ENCODE peak calls at places on chromosomes 1 and 21, in six cellular contexts. W is K562, D is left ventricle myocardium inferior, M is OCI-LY7, T is C1 segment of cervical spinal cord, F is foreskin fibroblast. A is an unnamed sample.

GRCh38 chr1:214427871-214428277 is 123.5 kb downstream of the PTPN14 start:
- DNase-seq in W (no peak), D (no peak), M (peak; percentile 57), T (no peak), F (peak; percentile 95), A (no peak)

GRCh38 chr1:150550222-150551048 is 1.2 kb downstream of the ADAMTSL4 start:
- DNase-seq in W (peak; percentile 51), D (no peak), M (no peak), T (peak; percentile 20), F (no peak), A (no peak)

GRCh38 chr1:19606817-19607706 is 37.0 kb upstream of the NBL1 start:
- DNase-seq in W (no peak), D (no peak), M (no peak), T (no peak), F (no peak), A (no peak)

GRCh38 chr1:30522031-30523004 is 201.1 kb downstream of the MATN1 start:
- DNase-seq in W (no peak), D (peak; percentile 82), M (no peak), T (no peak), F (peak; percentile 74), A (no peak)

GRCh38 chr21:41616063-41616591 is 108.2 kb upstream of the TMPRSS2 start:
- DNase-seq in W (no peak), D (no peak), M (no peak), T (no peak), F (peak; percentile 72), A (no peak)

GRCh38 chr1:55955237-55955636 is 624.1 kb downstream of the PLPP3 start:
- DNase-seq in W (no peak), D (no peak), M (no peak), T (no peak), F (no peak), A (no peak)

GRCh38 chr1:226638001-226638601 is 89.5 kb downstream of the STUM start:
- DNase-seq in W (no peak), D (peak; percentile 19), M (no peak), T (no peak), F (no peak), A (no peak)

GRCh38 chr1:13583964-13584791 is 546 bp downstream of the PDPN start:
- DNase-seq in W (no peak), D (peak; percentile 42), M (no peak), T (peak; percentile 64), F (no peak), A (no peak)

GRCh38 chr1:17427696-17428660 is 11.5 kb downstream of the RCC2 start:
- DNase-seq in W (no peak), D (no peak), M (no peak), T (no peak), F (no peak), A (no peak)

GRCh38 chr1:171468120-171468790 is 17.1 kb upstream of the PRRC2C start:
- DNase-seq in W (no peak), D (no peak), M (no peak), T (no peak), F (peak; percentile 24), A (no peak)

GRCh38 chr1:109466440-109467300 is at the start of gene SYPL2:
- DNase-seq in W (peak; percentile 64), D (peak; percentile 64), M (no peak), T (peak; percentile 14), F (no peak), A (no peak)

GRCh38 chr1:154720328-154721301 is 112.6 kb upstream of the ADAR start:
- DNase-seq in W (no peak), D (no peak), M (no peak), T (no peak), F (no peak), A (no peak)

GRCh38 chr1:223337174-223337869 is 26.7 kb downstream of the SUSD4 start:
- DNase-seq in W (no peak), D (no peak), M (no peak), T (no peak), F (no peak), A (no peak)

GRCh38 chr21:39103689-39104088 is 79.6 kb downstream of the PSMG1 start:
- DNase-seq in W (no peak), D (no peak), M (no peak), T (no peak), F (peak; percentile 39), A (no peak)

GRCh38 chr1:17068789-17069188 is 15.0 kb upstream of the SDHB start:
- DNase-seq in W (no peak), D (no peak), M (no peak), T (no peak), F (no peak), A (no peak)

GRCh38 chr1:50278961-50279360 is 144.3 kb downstream of the DMRTA2 start:
- DNase-seq in W (no peak), D (no peak), M (no peak), T (no peak), F (no peak), A (no peak)

GRCh38 chr1:201565771-201566528 is 27.0 kb downstream of the NAV1 start:
- DNase-seq in W (no peak), D (no peak), M (no peak), T (peak; percentile 87), F (no peak), A (no peak)

GRCh38 chr1:50349242-50349565 is 74.0 kb downstream of the DMRTA2 start:
- DNase-seq in W (no peak), D (no peak), M (no peak), T (no peak), F (no peak), A (no peak)

GRCh38 chr1:89605692-89606091 is 27.2 kb upstream of the LRRC8C start:
- DNase-seq in W (no peak), D (no peak), M (no peak), T (no peak), F (peak; percentile 90), A (no peak)

GRCh38 chr1:9112961-9113880 is 15.7 kb downstream of the GPR157 start:
- DNase-seq in W (no peak), D (no peak), M (no peak), T (no peak), F (no peak), A (no peak)

A was measured in cortex of kidney.